ENCODE peak calls at places on chromosomes 2 and 18, in six cellular contexts. One of them, this sample, is unnamed.

GRCh38 chr2:241842620-241843211 is 16.0 kb downstream of the PDCD1 start:
- DNase-seq in sigmoid colon: peak; percentile 85
- DNase-seq in hepatocyte: peak; percentile 24
- DNase-seq in left ventricle myocardium inferior: no peak
- DNase-seq in fibroblast of lung: no peak
- DNase-seq in heart right ventricle: peak; percentile 49
- DNase-seq in this sample: no peak

GRCh38 chr2:227862227-227862740 is 9.1 kb upstream of the DAW1 start:
- DNase-seq in fibroblast of lung: peak; percentile 86
- DNase-seq in hepatocyte: peak; percentile 62
- DNase-seq in heart right ventricle: no peak
- DNase-seq in left ventricle myocardium inferior: no peak
- DNase-seq in sigmoid colon: no peak
- DNase-seq in this sample: peak; percentile 60

GRCh38 chr18:13541621-13542519 is 184.5 kb downstream of the FAM210A start:
- DNase-seq in left ventricle myocardium inferior: no peak
- DNase-seq in hepatocyte: peak; percentile 84
- DNase-seq in heart right ventricle: no peak
- DNase-seq in fibroblast of lung: no peak
- DNase-seq in sigmoid colon: peak; percentile 86
- DNase-seq in this sample: no peak

GRCh38 chr2:5070257-5070656 is 621.9 kb upstream of the SOX11 start:
- DNase-seq in sigmoid colon: no peak
- DNase-seq in fibroblast of lung: peak; percentile 15
- DNase-seq in heart right ventricle: no peak
- DNase-seq in left ventricle myocardium inferior: no peak
- DNase-seq in hepatocyte: no peak
- DNase-seq in this sample: no peak

GRCh38 chr2:241184901-241185300 is 3.6 kb upstream of the ANO7 start:
- DNase-seq in fibroblast of lung: no peak
- DNase-seq in heart right ventricle: no peak
- DNase-seq in sigmoid colon: no peak
- DNase-seq in hepatocyte: no peak
- DNase-seq in left ventricle myocardium inferior: no peak
- DNase-seq in this sample: no peak

GRCh38 chr2:70726947-70727725 is 40.9 kb downstream of the ADD2 start:
- DNase-seq in fibroblast of lung: no peak
- DNase-seq in left ventricle myocardium inferior: no peak
- DNase-seq in heart right ventricle: no peak
- DNase-seq in sigmoid colon: no peak
- DNase-seq in hepatocyte: no peak
- DNase-seq in this sample: no peak

GRCh38 chr2:43539991-43540860 is 55.6 kb downstream of the THADA start:
- DNase-seq in hepatocyte: peak; percentile 19
- DNase-seq in sigmoid colon: peak; percentile 93
- DNase-seq in left ventricle myocardium inferior: peak; percentile 48
- DNase-seq in heart right ventricle: peak; percentile 17
- DNase-seq in fibroblast of lung: peak; percentile 100
- DNase-seq in this sample: no peak

GRCh38 chr2:104595576-104595975 is 258.3 kb upstream of the POU3F3 start:
- DNase-seq in hepatocyte: no peak
- DNase-seq in fibroblast of lung: no peak
- DNase-seq in heart right ventricle: no peak
- DNase-seq in left ventricle myocardium inferior: no peak
- DNase-seq in sigmoid colon: no peak
- DNase-seq in this sample: no peak

GRCh38 chr2:189347540-189347939 is 93.7 kb upstream of the WDR75 start:
- DNase-seq in hepatocyte: peak; percentile 69
- DNase-seq in fibroblast of lung: peak; percentile 98
- DNase-seq in sigmoid colon: no peak
- DNase-seq in left ventricle myocardium inferior: no peak
- DNase-seq in heart right ventricle: no peak
- DNase-seq in this sample: peak; percentile 3

GRCh38 chr18:35117372-35117771 is 76.2 kb downstream of the MAPRE2 start:
- DNase-seq in left ventricle myocardium inferior: no peak
- DNase-seq in fibroblast of lung: no peak
- DNase-seq in hepatocyte: no peak
- DNase-seq in sigmoid colon: no peak
- DNase-seq in heart right ventricle: no peak
- DNase-seq in this sample: no peak

GRCh38 chr2:128978155-128978707 is 659.6 kb upstream of the HS6ST1 start:
- DNase-seq in fibroblast of lung: no peak
- DNase-seq in left ventricle myocardium inferior: no peak
- DNase-seq in sigmoid colon: no peak
- DNase-seq in hepatocyte: peak; percentile 46
- DNase-seq in heart right ventricle: no peak
- DNase-seq in this sample: peak; percentile 33

GRCh38 chr2:25257032-25257455 is 84.7 kb downstream of the DNMT3A start:
- DNase-seq in heart right ventricle: no peak
- DNase-seq in left ventricle myocardium inferior: no peak
- DNase-seq in hepatocyte: peak; percentile 69
- DNase-seq in sigmoid colon: peak; percentile 80
- DNase-seq in fibroblast of lung: peak; percentile 76
- DNase-seq in this sample: peak; percentile 63

GRCh38 chr2:193272011-193272410 is 1077.3 kb upstream of the TMEFF2 start:
- DNase-seq in sigmoid colon: no peak
- DNase-seq in left ventricle myocardium inferior: no peak
- DNase-seq in heart right ventricle: no peak
- DNase-seq in fibroblast of lung: no peak
- DNase-seq in hepatocyte: no peak
- DNase-seq in this sample: no peak

GRCh38 chr2:105809099-105809473 is 64.4 kb downstream of the NCK2 start:
- DNase-seq in hepatocyte: no peak
- DNase-seq in left ventricle myocardium inferior: no peak
- DNase-seq in heart right ventricle: no peak
- DNase-seq in fibroblast of lung: no peak
- DNase-seq in sigmoid colon: no peak
- DNase-seq in this sample: no peak

GRCh38 chr2:128589681-128590080 is 271.0 kb upstream of the HS6ST1 start:
- DNase-seq in fibroblast of lung: no peak
- DNase-seq in left ventricle myocardium inferior: no peak
- DNase-seq in heart right ventricle: no peak
- DNase-seq in hepatocyte: no peak
- DNase-seq in sigmoid colon: peak; percentile 25
- DNase-seq in this sample: no peak

GRCh38 chr2:216956820-216957493 is 97.1 kb upstream of the TNP1 start:
- DNase-seq in heart right ventricle: no peak
- DNase-seq in left ventricle myocardium inferior: no peak
- DNase-seq in hepatocyte: no peak
- DNase-seq in fibroblast of lung: no peak
- DNase-seq in sigmoid colon: no peak
- DNase-seq in this sample: no peak

GRCh38 chr2:9212661-9213411 is 6.2 kb downstream of the ASAP2 start:
- DNase-seq in fibroblast of lung: no peak
- DNase-seq in left ventricle myocardium inferior: no peak
- DNase-seq in hepatocyte: no peak
- DNase-seq in sigmoid colon: no peak
- DNase-seq in heart right ventricle: no peak
- DNase-seq in this sample: no peak

GRCh38 chr2:189657867-189658266 is 3.4 kb upstream of the ASNSD1 start:
- DNase-seq in sigmoid colon: no peak
- DNase-seq in hepatocyte: peak; percentile 64
- DNase-seq in left ventricle myocardium inferior: peak; percentile 23
- DNase-seq in fibroblast of lung: no peak
- DNase-seq in heart right ventricle: peak; percentile 27
- DNase-seq in this sample: no peak

GRCh38 chr2:10721344-10722251 is at the start of gene ATP6V1C2:
- DNase-seq in fibroblast of lung: no peak
- DNase-seq in left ventricle myocardium inferior: no peak
- DNase-seq in heart right ventricle: no peak
- DNase-seq in hepatocyte: peak; percentile 65
- DNase-seq in sigmoid colon: no peak
- DNase-seq in this sample: peak; percentile 91

GRCh38 chr2:68689553-68690537 is 44.8 kb upstream of the ARHGAP25 start:
- DNase-seq in heart right ventricle: no peak
- DNase-seq in left ventricle myocardium inferior: no peak
- DNase-seq in fibroblast of lung: no peak
- DNase-seq in hepatocyte: no peak
- DNase-seq in sigmoid colon: no peak
- DNase-seq in this sample: no peak

GRCh38 chr18:42334931-42335330 is 379.9 kb downstream of the PIK3C3 start:
- DNase-seq in left ventricle myocardium inferior: no peak
- DNase-seq in heart right ventricle: no peak
- DNase-seq in sigmoid colon: no peak
- DNase-seq in fibroblast of lung: no peak
- DNase-seq in hepatocyte: no peak
- DNase-seq in this sample: no peak

GRCh38 chr18:12409466-12409865 is 1.7 kb downstream of the PRELID3A start:
- DNase-seq in sigmoid colon: no peak
- DNase-seq in heart right ventricle: no peak
- DNase-seq in fibroblast of lung: no peak
- DNase-seq in hepatocyte: no peak
- DNase-seq in left ventricle myocardium inferior: no peak
- DNase-seq in this sample: no peak

GRCh38 chr2:187989925-187990623 is 301.6 kb upstream of the GULP1 start:
- DNase-seq in sigmoid colon: no peak
- DNase-seq in left ventricle myocardium inferior: no peak
- DNase-seq in fibroblast of lung: no peak
- DNase-seq in hepatocyte: peak; percentile 24
- DNase-seq in heart right ventricle: no peak
- DNase-seq in this sample: peak; percentile 27

GRCh38 chr2:42227491-42227890 is 58.3 kb downstream of the EML4 start:
- DNase-seq in hepatocyte: no peak
- DNase-seq in heart right ventricle: no peak
- DNase-seq in left ventricle myocardium inferior: no peak
- DNase-seq in fibroblast of lung: no peak
- DNase-seq in sigmoid colon: no peak
- DNase-seq in this sample: no peak

GRCh38 chr2:205407984-205408383 is 274.3 kb upstream of the NRP2 start:
- DNase-seq in fibroblast of lung: peak; percentile 84
- DNase-seq in left ventricle myocardium inferior: no peak
- DNase-seq in heart right ventricle: no peak
- DNase-seq in hepatocyte: no peak
- DNase-seq in sigmoid colon: no peak
- DNase-seq in this sample: no peak

GRCh38 chr18:67875936-67876335 is 359.4 kb upstream of the DSEL start:
- DNase-seq in hepatocyte: no peak
- DNase-seq in sigmoid colon: no peak
- DNase-seq in heart right ventricle: no peak
- DNase-seq in fibroblast of lung: peak; percentile 40
- DNase-seq in left ventricle myocardium inferior: no peak
- DNase-seq in this sample: no peak

GRCh38 chr18:23992119-23992940 is 22.2 kb upstream of the TTC39C start:
- DNase-seq in left ventricle myocardium inferior: peak; percentile 51
- DNase-seq in sigmoid colon: no peak
- DNase-seq in heart right ventricle: peak; percentile 50
- DNase-seq in fibroblast of lung: peak; percentile 39
- DNase-seq in hepatocyte: no peak
- DNase-seq in this sample: no peak

GRCh38 chr2:44925561-44926087 is 15.9 kb upstream of the SIX3 start:
- DNase-seq in sigmoid colon: no peak
- DNase-seq in left ventricle myocardium inferior: no peak
- DNase-seq in fibroblast of lung: no peak
- DNase-seq in hepatocyte: no peak
- DNase-seq in heart right ventricle: no peak
- DNase-seq in this sample: no peak
- H3K27me3 ChIP-seq in sigmoid colon: peaks cover 93% of the 10 kb centered on the region
- H3K27me3 ChIP-seq in left ventricle myocardium inferior: peaks cover 100% of the 10 kb centered on the region
- H3K27me3 ChIP-seq in fibroblast of lung: peaks cover 67% of the 10 kb centered on the region
- H3K27me3 ChIP-seq in hepatocyte: peaks cover 95% of the 10 kb centered on the region
- H3K27me3 ChIP-seq in heart right ventricle: peaks cover 100% of the 10 kb centered on the region
- H3K27me3 ChIP-seq in this sample: peaks cover 61% of the 10 kb centered on the region

GRCh38 chr2:207236156-207236935 is 70.6 kb upstream of the KLF7 start:
- DNase-seq in fibroblast of lung: no peak
- DNase-seq in sigmoid colon: peak; percentile 76
- DNase-seq in heart right ventricle: no peak
- DNase-seq in left ventricle myocardium inferior: peak; percentile 29
- DNase-seq in hepatocyte: no peak
- DNase-seq in this sample: no peak
- H3K4me1 ChIP-seq in fibroblast of lung: peaks cover 24% of the 10 kb centered on the region
- H3K4me1 ChIP-seq in sigmoid colon: peaks cover 27% of the 10 kb centered on the region
- H3K4me1 ChIP-seq in heart right ventricle: peaks cover 29% of the 10 kb centered on the region
- H3K4me1 ChIP-seq in left ventricle myocardium inferior: peaks cover 40% of the 10 kb centered on the region
- H3K4me1 ChIP-seq in hepatocyte: no peaks in the 10 kb centered on the region
- H3K4me1 ChIP-seq in this sample: peaks cover 23% of the 10 kb centered on the region

GRCh38 chr18:5284808-5285207 is 10.7 kb downstream of the ZBTB14 start:
- DNase-seq in fibroblast of lung: peak; percentile 19
- DNase-seq in heart right ventricle: no peak
- DNase-seq in left ventricle myocardium inferior: no peak
- DNase-seq in hepatocyte: no peak
- DNase-seq in sigmoid colon: no peak
- DNase-seq in this sample: no peak
- H3K27ac ChIP-seq in fibroblast of lung: no peak overlapping the region
- H3K27ac ChIP-seq in heart right ventricle: no peak overlapping the region
- H3K27ac ChIP-seq in left ventricle myocardium inferior: no peak overlapping the region
- H3K27ac ChIP-seq in hepatocyte: no peak overlapping the region
- H3K27ac ChIP-seq in sigmoid colon: no peak overlapping the region
- H3K27ac ChIP-seq in this sample: no peak overlapping the region

GRCh38 chr18:57437433-57437781 is 2.2 kb downstream of the ONECUT2 start:
- DNase-seq in hepatocyte: no peak
- DNase-seq in sigmoid colon: no peak
- DNase-seq in fibroblast of lung: no peak
- DNase-seq in heart right ventricle: no peak
- DNase-seq in left ventricle myocardium inferior: no peak
- DNase-seq in this sample: peak; percentile 37

GRCh38 chr18:57435851-57436192 is 648 bp downstream of the ONECUT2 start:
- DNase-seq in left ventricle myocardium inferior: no peak
- DNase-seq in hepatocyte: no peak
- DNase-seq in sigmoid colon: no peak
- DNase-seq in fibroblast of lung: no peak
- DNase-seq in heart right ventricle: no peak
- DNase-seq in this sample: no peak

GRCh38 chr18:57434536-57435494 is at the start of gene ONECUT2:
- DNase-seq in heart right ventricle: peak; percentile 90
- DNase-seq in fibroblast of lung: peak; percentile 86
- DNase-seq in sigmoid colon: peak; percentile 86
- DNase-seq in hepatocyte: peak; percentile 97
- DNase-seq in left ventricle myocardium inferior: peak; percentile 91
- DNase-seq in this sample: peak; percentile 99

GRCh38 chr18:57436965-57437333 is 1.8 kb downstream of the ONECUT2 start:
- DNase-seq in fibroblast of lung: no peak
- DNase-seq in left ventricle myocardium inferior: no peak
- DNase-seq in hepatocyte: no peak
- DNase-seq in sigmoid colon: no peak
- DNase-seq in heart right ventricle: no peak
- DNase-seq in this sample: no peak

DNA sequence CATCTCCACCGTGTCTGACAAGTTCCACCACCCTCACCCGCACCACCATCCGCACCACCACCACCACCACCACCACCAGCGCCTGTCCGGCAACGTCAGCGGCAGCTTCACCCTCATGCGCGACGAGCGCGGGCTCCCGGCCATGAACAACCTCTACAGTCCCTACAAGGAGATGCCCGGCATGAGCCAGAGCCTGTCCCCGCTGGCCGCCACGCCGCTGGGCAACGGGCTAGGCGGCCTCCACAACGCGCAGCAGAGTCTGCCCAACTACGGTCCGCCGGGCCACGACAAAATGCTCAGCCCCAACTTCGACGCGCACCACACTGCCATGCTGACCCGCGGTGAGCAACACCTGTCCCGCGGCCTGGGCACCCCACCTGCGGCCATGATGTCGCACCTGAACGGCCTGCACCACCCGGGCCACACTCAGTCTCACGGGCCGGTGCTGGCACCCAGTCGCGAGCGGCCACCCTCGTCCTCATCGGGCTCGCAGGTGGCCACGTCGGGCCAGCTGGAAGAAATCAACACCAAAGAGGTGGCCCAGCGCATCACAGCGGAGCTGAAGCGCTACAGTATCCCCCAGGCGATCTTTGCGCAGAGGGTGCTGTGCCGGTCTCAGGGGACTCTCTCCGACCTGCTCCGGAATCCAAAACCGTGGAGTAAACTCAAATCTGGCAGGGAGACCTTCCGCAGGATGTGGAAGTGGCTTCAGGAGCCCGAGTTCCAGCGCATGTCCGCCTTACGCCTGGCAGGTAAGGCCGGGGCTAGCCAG is 1.2 kb downstream of the ONECUT2 start:
- DNase-seq in left ventricle myocardium inferior: no peak
- DNase-seq in heart right ventricle: no peak
- DNase-seq in sigmoid colon: no peak
- DNase-seq in fibroblast of lung: no peak
- DNase-seq in hepatocyte: no peak
- DNase-seq in this sample: peak; percentile 34
- H3K27me3 ChIP-seq in left ventricle myocardium inferior: peaks cover 97% of the 10 kb centered on the region
- H3K27me3 ChIP-seq in heart right ventricle: peaks cover 90% of the 10 kb centered on the region
- H3K27me3 ChIP-seq in sigmoid colon: peaks cover 96% of the 10 kb centered on the region
- H3K27me3 ChIP-seq in fibroblast of lung: peaks cover 81% of the 10 kb centered on the region
- H3K27me3 ChIP-seq in hepatocyte: peaks cover 89% of the 10 kb centered on the region
- H3K27me3 ChIP-seq in this sample: peaks cover 100% of the 10 kb centered on the region

This sample was measured in neural progenitor cell.